ENCODE peak calls at places on chromosomes 1 and 21, in five cellular contexts. Z is endothelial cell of umbilical vein, R is H1, Q is NT2/D1, X is neural progenitor cell. N is an unnamed sample.

GRCh38 chr1:1068374-1069060 is 5.6 kb downstream of the RNF223 start:
- DNase-seq in X (peak), Z (no peak), R (no peak), Q (no peak), N (peak)

GRCh38 chr21:45555557-45556301 is 13.5 kb upstream of the SLC19A1 start:
- DNase-seq in Z (peak), Q (peak), R (peak), X (peak), N (peak)

GRCh38 chr1:94142022-94142421 is 21.1 kb upstream of the ABCA4 start:
- DNase-seq in Q (no peak), X (no peak), Z (peak), R (no peak), N (no peak)

GRCh38 chr21:41648591-41649031 is 118.2 kb downstream of the RIPK4 start:
- DNase-seq in Z (no peak), R (no peak), X (no peak), Q (no peak), N (no peak)

GRCh38 chr1:184806296-184806721 is 51.7 kb upstream of the EDEM3 start:
- DNase-seq in Q (no peak), R (no peak), X (no peak), Z (no peak), N (no peak)

GRCh38 chr1:238677567-238677966 is 708.8 kb upstream of the CHRM3 start:
- DNase-seq in Z (no peak), R (no peak), X (no peak), Q (no peak), N (no peak)

GRCh38 chr21:40622531-40622930 is 224.4 kb downstream of the DSCAM start:
- DNase-seq in Q (no peak), R (no peak), X (no peak), Z (no peak), N (no peak)

GRCh38 chr1:234975122-234975940 is 153.3 kb downstream of the TOMM20 start:
- DNase-seq in Z (peak), Q (no peak), X (no peak), R (no peak), N (peak)

GRCh38 chr1:51072040-51072439 is 30.0 kb upstream of the C1orf185 start:
- DNase-seq in Q (no peak), X (no peak), R (no peak), Z (no peak), N (no peak)

GRCh38 chr21:33036430-33037162 is 10.9 kb downstream of the OLIG2 start:
- DNase-seq in X (no peak), R (no peak), Q (no peak), Z (peak), N (peak)

GRCh38 chr1:28512058-28512611 is 6.3 kb downstream of the RCC1 start:
- DNase-seq in Z (no peak), X (no peak), R (no peak), Q (no peak), N (peak)

GRCh38 chr21:26469789-26470188 is 103.3 kb downstream of the CYYR1 start:
- DNase-seq in X (no peak), Z (no peak), Q (no peak), R (no peak), N (no peak)

GRCh38 chr1:3676581-3677410 is 24.5 kb downstream of the TP73 start:
- DNase-seq in X (no peak), Z (no peak), Q (no peak), R (no peak), N (no peak)

GRCh38 chr1:111747282-111747734 is 8.1 kb upstream of the INKA2 start:
- DNase-seq in Q (peak), R (no peak), X (peak), Z (peak), N (peak)

GRCh38 chr21:25733859-25734653 is 648 bp downstream of the ATP5PF start:
- DNase-seq in Z (peak), X (no peak), Q (no peak), R (no peak), N (no peak)

GRCh38 chr1:117017062-117017461 is 15.5 kb downstream of the CD101 start:
- DNase-seq in R (no peak), Z (no peak), X (no peak), Q (no peak), N (no peak)

GRCh38 chr1:157161901-157162300 is 23.7 kb upstream of the ETV3 start:
- DNase-seq in Z (no peak), X (no peak), Q (no peak), R (no peak), N (peak)

GRCh38 chr1:176522310-176522846 is 59.4 kb downstream of the PAPPA2 start:
- DNase-seq in Q (no peak), Z (no peak), X (no peak), R (no peak), N (no peak)

GRCh38 chr1:146007048-146007784 is 10.8 kb upstream of the TXNIP start:
- DNase-seq in X (peak), Z (peak), R (no peak), Q (peak), N (peak)

GRCh38 chr21:15222711-15223110 is 157.9 kb upstream of the NRIP1 start:
- DNase-seq in Q (no peak), Z (no peak), R (no peak), X (no peak), N (no peak)

GRCh38 chr1:228697209-228698016 is 37.9 kb upstream of the RHOU start:
- DNase-seq in R (no peak), Q (no peak), Z (no peak), X (no peak), N (no peak)

GRCh38 chr1:230186874-230187273 is 119.8 kb downstream of the GALNT2 start:
- DNase-seq in Z (no peak), Q (no peak), R (no peak), X (no peak), N (no peak)

GRCh38 chr1:181482521-181483083 is 715 bp upstream of the CACNA1E start:
- DNase-seq in Z (no peak), X (peak), R (no peak), Q (peak), N (peak)

GRCh38 chr1:38859561-38860463 is at the start of gene RRAGC:
- DNase-seq in Q (peak), X (peak), Z (peak), R (peak), N (peak)
- H3K9ac ChIP-seq in Q (peak), X (peak), Z (peak), R (peak), N (peak)

GRCh38 chr1:63329621-63330330 is 7.4 kb downstream of the FOXD3 start:
- DNase-seq in X (no peak), Q (no peak), R (no peak), Z (no peak), N (peak)
- H3K9ac ChIP-seq in X (no peak), Q (peak), R (no peak), Z (no peak), N (no peak)

GRCh38 chr1:182616130-182617074 is 12.2 kb upstream of the RGS16 start:
- DNase-seq in Q (peak), X (peak), Z (peak), R (no peak), N (peak)
- H3K9ac ChIP-seq in Q (peak), X (no peak), Z (no peak), R (peak), N (no peak)

GRCh38 chr1:162388615-162389014 is 7.1 kb downstream of the C1orf226 start:
- DNase-seq in R (no peak), Z (no peak), X (no peak), Q (no peak), N (peak)

GRCh38 chr1:162389971-162390370 is 8.4 kb downstream of the C1orf226 start:
- DNase-seq in Q (no peak), R (no peak), X (no peak), Z (no peak), N (peak)

GRCh38 chr1:162390396-162391185 is 9.1 kb downstream of the C1orf226 start:
- DNase-seq in R (no peak), Z (no peak), X (no peak), Q (no peak), N (peak)

GRCh38 chr1:162389021-162389818 is 7.7 kb downstream of the C1orf226 start:
- DNase-seq in R (no peak), X (peak), Q (no peak), Z (no peak), N (peak)

GRCh38 chr1:162391790-162392563 is 10.4 kb downstream of the C1orf226 start:
- DNase-seq in R (no peak), X (peak), Z (peak), Q (no peak), N (peak)
- H3K9ac ChIP-seq in R (no peak), X (no peak), Z (no peak), Q (no peak), N (no peak)